ENCODE peak calls at places on chromosomes 7 and 10, in ten cellular contexts. Z, I, Q, O, D, B, X, G, F and W are unnamed samples.

GRCh38 chr10:94567714-94568520 is 22.3 kb downstream of the HELLS start:
- DNase-seq in Z (no peak), I (no peak), Q (no peak), O (no peak), D (no peak), B (no peak), X (peak), G (no peak), F (no peak), W (no peak)

GRCh38 chr7:29896685-29897411 is 90.5 kb downstream of the WIPF3 start:
- DNase-seq in Z (no peak), I (no peak), Q (no peak), O (no peak), D (no peak), B (no peak), X (no peak), G (no peak), F (no peak), W (no peak)

GRCh38 chr7:84998665-84999064 is 188.2 kb downstream of the SEMA3D start:
- DNase-seq in Z (no peak), I (no peak), Q (no peak), O (no peak), D (no peak), B (no peak), X (no peak), G (no peak), F (no peak), W (no peak)

GRCh38 chr7:129785457-129786178 is 167.1 kb downstream of the UBE2H start:
- DNase-seq in Z (no peak), I (no peak), Q (no peak), O (no peak), D (peak), B (no peak), X (no peak), G (no peak), F (no peak), W (peak)

GRCh38 chr10:49116509-49117365 is 1.4 kb upstream of the VSTM4 start:
- DNase-seq in Z (no peak), I (no peak), Q (no peak), O (no peak), D (no peak), B (no peak), X (no peak), G (no peak), F (no peak), W (no peak)

GRCh38 chr10:106973301-106973700 is 191.2 kb downstream of the SORCS1 start:
- DNase-seq in Z (no peak), I (peak), Q (no peak), O (no peak), D (no peak), B (no peak), X (no peak), G (no peak), F (no peak), W (no peak)

GRCh38 chr7:18361756-18362155 is 133.8 kb upstream of the HDAC9 start:
- DNase-seq in Z (no peak), I (no peak), Q (no peak), O (no peak), D (no peak), B (peak), X (peak), G (peak), F (no peak), W (no peak)

GRCh38 chr10:5861269-5862031 is 28.2 kb downstream of the ANKRD16 start:
- DNase-seq in Z (peak), I (no peak), Q (no peak), O (no peak), D (no peak), B (peak), X (peak), G (no peak), F (no peak), W (no peak)

GRCh38 chr10:5581670-5582566 is 57.2 kb downstream of the CALML3 start:
- DNase-seq in Z (no peak), I (no peak), Q (peak), O (no peak), D (no peak), B (no peak), X (no peak), G (peak), F (no peak), W (peak)

GRCh38 chr10:49741108-49741995 is 20.8 kb downstream of the OGDHL start:
- DNase-seq in Z (no peak), I (no peak), Q (no peak), O (no peak), D (no peak), B (no peak), X (peak), G (no peak), F (no peak), W (no peak)

GRCh38 chr7:22193361-22194016 is 163.5 kb downstream of the RAPGEF5 start:
- DNase-seq in Z (no peak), I (no peak), Q (peak), O (peak), D (no peak), B (no peak), X (peak), G (peak), F (peak), W (no peak)

GRCh38 chr10:132277311-132277741 is 30.4 kb downstream of the STK32C start:
- DNase-seq in Z (no peak), I (no peak), Q (no peak), O (no peak), D (no peak), B (no peak), X (no peak), G (peak), F (no peak), W (no peak)
- TF ChIP-seq CTCF in Z (no peak), I (no peak), Q (no peak), O (no peak), D (no peak), B (no peak), X (no peak), G (no peak), F (no peak), W (no peak)

GRCh38 chr10:133309111-133309719 is 501 bp downstream of the ZNF511 start:
- DNase-seq in Z (no peak), I (peak), Q (peak), O (peak), D (peak), B (no peak), X (peak), G (peak), F (peak), W (peak)
- TF ChIP-seq CTCF in Z (no peak), I (no peak), Q (no peak), O (no peak), D (no peak), B (no peak), X (no peak), G (no peak), F (no peak), W (no peak)

GRCh38 chr10:43317422-43317821 is 50.6 kb upstream of the RASGEF1A start:
- DNase-seq in Z (no peak), I (no peak), Q (no peak), O (no peak), D (no peak), B (no peak), X (no peak), G (no peak), F (no peak), W (no peak)
- TF ChIP-seq CTCF in Z (no peak), I (no peak), Q (no peak), O (no peak), D (no peak), B (no peak), X (no peak), G (no peak), F (no peak), W (no peak)

GRCh38 chr7:36021367-36021766 is 131.7 kb upstream of the EEPD1 start:
- DNase-seq in Z (no peak), I (no peak), Q (no peak), O (no peak), D (peak), B (peak), X (peak), G (no peak), F (no peak), W (no peak)
- TF ChIP-seq CTCF in Z (peak), I (peak), Q (no peak), O (no peak), D (peak), B (peak), X (peak), G (no peak), F (peak), W (peak)

GRCh38 chr10:14736600-14737081 is 38.1 kb downstream of the FAM107B start:
- DNase-seq in Z (peak), I (no peak), Q (peak), O (no peak), D (no peak), B (no peak), X (no peak), G (no peak), F (peak), W (peak)
- TF ChIP-seq CTCF in Z (no peak), I (no peak), Q (no peak), O (no peak), D (no peak), B (no peak), X (no peak), G (no peak), F (no peak), W (no peak)